ENCODE peak calls at places on chromosomes 6 and 20, in six cellular contexts. I is CD8-positive, alpha-beta T cell; V is pancreas; N is AG09309; K is neural progenitor cell; T is AG04450. P is an unnamed sample.

GRCh38 chr6:41689171-41690008 is 46.0 kb downstream of the TFEB start:
- DNase-seq in I (no peak), V (peak), N (no peak), K (no peak), T (no peak), P (peak)

GRCh38 chr6:72182337-72183246 is 296.2 kb downstream of the RIMS1 start:
- DNase-seq in I (no peak), V (peak), N (no peak), K (peak), T (no peak), P (peak)

GRCh38 chr6:3468585-3468984 is 11.7 kb upstream of the SLC22A23 start:
- DNase-seq in I (no peak), V (no peak), N (no peak), K (no peak), T (no peak), P (peak)

GRCh38 chr6:75090574-75090973 is 115.3 kb downstream of the COL12A1 start:
- DNase-seq in I (no peak), V (no peak), N (no peak), K (no peak), T (no peak), P (no peak)

GRCh38 chr6:7243188-7243942 is 69.6 kb downstream of the SSR1 start:
- DNase-seq in I (peak), V (no peak), N (no peak), K (peak), T (peak), P (peak)

GRCh38 chr6:112780498-112781096 is 433.5 kb downstream of the RFPL4B start:
- DNase-seq in I (no peak), V (peak), N (peak), K (peak), T (peak), P (peak)

GRCh38 chr6:41442800-41443501 is 103.2 kb upstream of the FOXP4 start:
- DNase-seq in I (no peak), V (no peak), N (no peak), K (peak), T (no peak), P (no peak)

GRCh38 chr6:147651249-147652063 is 143.0 kb downstream of the SAMD5 start:
- DNase-seq in I (no peak), V (no peak), N (no peak), K (peak), T (no peak), P (peak)

GRCh38 chr6:23561732-23562131 is 564.3 kb upstream of the NRSN1 start:
- DNase-seq in I (no peak), V (no peak), N (no peak), K (no peak), T (no peak), P (no peak)

GRCh38 chr20:62252342-62252966 is 14.1 kb downstream of the OSBPL2 start:
- DNase-seq in I (no peak), V (no peak), N (no peak), K (no peak), T (no peak), P (no peak)

GRCh38 chr6:118776607-118777549 is 117.1 kb upstream of the ASF1A start:
- DNase-seq in I (peak), V (no peak), N (peak), K (peak), T (peak), P (peak)

GRCh38 chr6:47303383-47303782 is 6.3 kb downstream of the TNFRSF21 start:
- DNase-seq in I (no peak), V (no peak), N (no peak), K (no peak), T (no peak), P (no peak)

GRCh38 chr6:104601756-104602155 is 258.0 kb downstream of the HACE1 start:
- DNase-seq in I (no peak), V (no peak), N (no peak), K (no peak), T (no peak), P (no peak)

GRCh38 chr6:36682328-36683144 is 4.0 kb downstream of the CDKN1A start:
- DNase-seq in I (peak), V (peak), N (no peak), K (no peak), T (no peak), P (peak)

GRCh38 chr6:32972353-32973143 is 4.2 kb downstream of the BRD2 start:
- DNase-seq in I (peak), V (peak), N (no peak), K (peak), T (no peak), P (no peak)

GRCh38 chr6:18530201-18530600 is 143.1 kb downstream of the RNF144B start:
- DNase-seq in I (no peak), V (no peak), N (no peak), K (no peak), T (no peak), P (no peak)

GRCh38 chr20:31602779-31603441 is 2.2 kb upstream of the ID1 start:
- DNase-seq in I (no peak), V (no peak), N (no peak), K (no peak), T (no peak), P (peak)

GRCh38 chr20:34515484-34516037 is 661 bp upstream of the DYNLRB1 start:
- DNase-seq in I (peak), V (peak), N (no peak), K (peak), T (no peak), P (peak)

GRCh38 chr6:27742833-27743573 is 169.2 kb downstream of the OR2B2 start:
- DNase-seq in I (no peak), V (no peak), N (no peak), K (peak), T (no peak), P (no peak)

GRCh38 chr20:34794006-34794585 is 31.4 kb downstream of the NCOA6 start:
- DNase-seq in I (no peak), V (no peak), N (no peak), K (no peak), T (no peak), P (no peak)

GRCh38 chr20:19735446-19735845 is 22.6 kb upstream of the RIN2 start:
- DNase-seq in I (no peak), V (no peak), N (peak), K (no peak), T (no peak), P (peak)

GRCh38 chr20:9147553-9148024 is 78.7 kb downstream of the PLCB4 start:
- DNase-seq in I (no peak), V (no peak), N (peak), K (no peak), T (no peak), P (peak)

GRCh38 chr6:157674061-157674460 is 149.0 kb upstream of the SNX9 start:
- DNase-seq in I (no peak), V (no peak), N (no peak), K (no peak), T (no peak), P (no peak)

GRCh38 chr20:64121586-64121985 is 14.2 kb upstream of the NPBWR2 start:
- DNase-seq in I (no peak), V (peak), N (no peak), K (no peak), T (no peak), P (no peak)

GRCh38 chr6:142474446-142475289 is 172.9 kb downstream of the ADGRG6 start:
- DNase-seq in I (no peak), V (peak), N (peak), K (peak), T (peak), P (peak)

GRCh38 chr20:49867453-49868215 is 47.7 kb downstream of the SPATA2 start:
- DNase-seq in I (no peak), V (no peak), N (no peak), K (peak), T (no peak), P (no peak)

GRCh38 chr6:133240511-133241087 is 558 bp upstream of the EYA4 start:
- DNase-seq in I (no peak), V (no peak), N (no peak), K (peak), T (no peak), P (peak)

GRCh38 chr6:52362443-52363221 is 681 bp downstream of the PAQR8 start:
- DNase-seq in I (peak), V (peak), N (no peak), K (peak), T (no peak), P (no peak)

GRCh38 chr6:33772114-33772830 is 16.7 kb downstream of the LEMD2 start:
- DNase-seq in I (no peak), V (no peak), N (no peak), K (no peak), T (no peak), P (peak)

GRCh38 chr6:165227644-165228329 is 81.6 kb downstream of the C6orf118 start:
- DNase-seq in I (no peak), V (no peak), N (peak), K (no peak), T (no peak), P (peak)

GRCh38 chr6:131982740-131983259 is 31.6 kb upstream of the CCN2 start:
- DNase-seq in I (no peak), V (no peak), N (peak), K (no peak), T (peak), P (no peak)

GRCh38 chr6:17640477-17640917 is 40.4 kb downstream of the FAM8A1 start:
- DNase-seq in I (no peak), V (no peak), N (peak), K (no peak), T (no peak), P (peak)

GRCh38 chr6:79630883-79631799 is at the start of gene SH3BGRL2:
- DNase-seq in I (no peak), V (peak), N (no peak), K (peak), T (peak), P (peak)

GRCh38 chr20:62972270-62973032 is 19.9 kb downstream of the SLC17A9 start:
- DNase-seq in I (peak), V (peak), N (peak), K (peak), T (peak), P (peak)

GRCh38 chr6:156618600-156619205 is 158.5 kb upstream of the ARID1B start:
- DNase-seq in I (no peak), V (no peak), N (no peak), K (peak), T (no peak), P (no peak)
- TF ChIP-seq CTCF in I (no peak), V (no peak), N (no peak), K (peak), T (no peak), P (no peak)

GRCh38 chr6:139852484-139853140 is 478.2 kb upstream of the CITED2 start:
- DNase-seq in I (no peak), V (no peak), N (peak), K (no peak), T (peak), P (peak)
- H3K4me3 ChIP-seq in I (no peak), V (no peak), N (no peak), K (no peak), T (no peak), P (no peak)

GRCh38 chr6:14047151-14047740 is 70.3 kb upstream of the CD83 start:
- DNase-seq in I (no peak), V (no peak), N (no peak), K (no peak), T (no peak), P (no peak)

GRCh38 chr6:14048870-14049269 is 68.7 kb upstream of the CD83 start:
- DNase-seq in I (no peak), V (no peak), N (no peak), K (no peak), T (no peak), P (no peak)

GRCh38 chr6:14046476-14047068 is 71.0 kb upstream of the CD83 start:
- DNase-seq in I (peak), V (no peak), N (no peak), K (peak), T (no peak), P (peak)
- TF ChIP-seq CTCF in I (peak), V (peak), N (peak), K (peak), T (peak), P (peak)

GRCh38 chr6:146028250-146028789 is 542 bp upstream of the GRM1 start:
- DNase-seq in I (peak), V (peak), N (no peak), K (peak), T (peak), P (peak)
- H3K4me3 ChIP-seq in I (no peak), V (peak), N (no peak), K (peak), T (no peak), P (no peak)

GRCh38 chr6:153503810-153504209 is 372.7 kb upstream of the RGS17 start:
- DNase-seq in I (no peak), V (no peak), N (no peak), K (peak), T (no peak), P (peak)
- TF ChIP-seq CTCF in I (no peak), V (no peak), N (no peak), K (peak), T (no peak), P (peak)

P was measured in epithelial cell of esophagus.